ENCODE peak calls at places on chromosome 13, in seven cellular contexts. One of them, this sample, is unnamed.

GRCh38 chr13:77042566-77043177 is 15.7 kb upstream of the FBXL3 start:
- DNase-seq in gastrocnemius medialis: no peak
- DNase-seq in HTR-8/SVneo: no peak
- DNase-seq in stimulated activated CD4-positive, alpha-beta T cell treated with anti-CD3 and anti-CD28 coated beads, Interleukin-4, amount 100 ng/mL, for 4 hours: no peak
- DNase-seq in NCI-H1694: no peak
- DNase-seq in GM12864: no peak
- DNase-seq in RPMI7951: no peak
- DNase-seq in this sample: no peak

GRCh38 chr13:27018230-27018875 is 153.3 kb downstream of the USP12 start:
- DNase-seq in NCI-H1694: no peak
- DNase-seq in gastrocnemius medialis: no peak
- DNase-seq in RPMI7951: peak; percentile 71
- DNase-seq in HTR-8/SVneo: no peak
- DNase-seq in GM12864: no peak
- DNase-seq in stimulated activated CD4-positive, alpha-beta T cell treated with anti-CD3 and anti-CD28 coated beads, Interleukin-4, amount 100 ng/mL, for 4 hours: no peak
- DNase-seq in this sample: no peak

GRCh38 chr13:99135591-99135990 is 65.1 kb upstream of the UBAC2 start:
- DNase-seq in gastrocnemius medialis: no peak
- DNase-seq in RPMI7951: no peak
- DNase-seq in HTR-8/SVneo: no peak
- DNase-seq in NCI-H1694: no peak
- DNase-seq in GM12864: no peak
- DNase-seq in stimulated activated CD4-positive, alpha-beta T cell treated with anti-CD3 and anti-CD28 coated beads, Interleukin-4, amount 100 ng/mL, for 4 hours: no peak
- DNase-seq in this sample: no peak

GRCh38 chr13:75088915-75089314 is 393.1 kb downstream of the TBC1D4 start:
- DNase-seq in NCI-H1694: no peak
- DNase-seq in RPMI7951: no peak
- DNase-seq in stimulated activated CD4-positive, alpha-beta T cell treated with anti-CD3 and anti-CD28 coated beads, Interleukin-4, amount 100 ng/mL, for 4 hours: no peak
- DNase-seq in gastrocnemius medialis: no peak
- DNase-seq in GM12864: no peak
- DNase-seq in HTR-8/SVneo: no peak
- DNase-seq in this sample: no peak

GRCh38 chr13:110435331-110435730 is 126.2 kb downstream of the RAB20 start:
- DNase-seq in RPMI7951: no peak
- DNase-seq in HTR-8/SVneo: no peak
- DNase-seq in gastrocnemius medialis: no peak
- DNase-seq in NCI-H1694: no peak
- DNase-seq in stimulated activated CD4-positive, alpha-beta T cell treated with anti-CD3 and anti-CD28 coated beads, Interleukin-4, amount 100 ng/mL, for 4 hours: no peak
- DNase-seq in GM12864: no peak
- DNase-seq in this sample: no peak

GRCh38 chr13:64164435-64164834 is 2748.8 kb upstream of the PCDH20 start:
- DNase-seq in NCI-H1694: no peak
- DNase-seq in gastrocnemius medialis: peak; percentile 8
- DNase-seq in stimulated activated CD4-positive, alpha-beta T cell treated with anti-CD3 and anti-CD28 coated beads, Interleukin-4, amount 100 ng/mL, for 4 hours: no peak
- DNase-seq in RPMI7951: no peak
- DNase-seq in HTR-8/SVneo: no peak
- DNase-seq in GM12864: no peak
- DNase-seq in this sample: no peak

GRCh38 chr13:72643339-72643989 is 84.0 kb downstream of the MZT1 start:
- DNase-seq in stimulated activated CD4-positive, alpha-beta T cell treated with anti-CD3 and anti-CD28 coated beads, Interleukin-4, amount 100 ng/mL, for 4 hours: peak; percentile 49
- DNase-seq in GM12864: peak; percentile 12
- DNase-seq in gastrocnemius medialis: no peak
- DNase-seq in RPMI7951: peak; percentile 13
- DNase-seq in HTR-8/SVneo: no peak
- DNase-seq in NCI-H1694: peak; percentile 15
- DNase-seq in this sample: no peak

GRCh38 chr13:22240716-22241115 is 569.8 kb downstream of the FGF9 start:
- DNase-seq in HTR-8/SVneo: no peak
- DNase-seq in stimulated activated CD4-positive, alpha-beta T cell treated with anti-CD3 and anti-CD28 coated beads, Interleukin-4, amount 100 ng/mL, for 4 hours: no peak
- DNase-seq in gastrocnemius medialis: no peak
- DNase-seq in NCI-H1694: no peak
- DNase-seq in GM12864: no peak
- DNase-seq in RPMI7951: peak; percentile 1
- DNase-seq in this sample: no peak

GRCh38 chr13:111242585-111242984 is 77.9 kb upstream of the TEX29 start:
- DNase-seq in HTR-8/SVneo: no peak
- DNase-seq in NCI-H1694: no peak
- DNase-seq in GM12864: no peak
- DNase-seq in RPMI7951: no peak
- DNase-seq in gastrocnemius medialis: no peak
- DNase-seq in stimulated activated CD4-positive, alpha-beta T cell treated with anti-CD3 and anti-CD28 coated beads, Interleukin-4, amount 100 ng/mL, for 4 hours: no peak
- DNase-seq in this sample: peak; percentile 38